ENCODE peak calls at places on chromosomes 4 and X, in five cellular contexts. B is GM23338, V is endothelial cell of umbilical vein, U is brain microvascular endothelial cell, S is upper lobe of left lung. P is an unnamed sample.
A peak's percentile ranks its signal among the peaks of the same experiment; 100 is the strongest.

GRCh38 chrX:70226048-70226447 is 8.4 kb upstream of the AWAT1 start:
- DNase-seq in S (no peak), U (no peak), V (no peak), B (no peak), P (no peak)

GRCh38 chr4:83362492-83363329 is 28.1 kb upstream of the HPSE start:
- DNase-seq in S (no peak), B (peak; percentile 33), V (peak; percentile 61), U (peak; percentile 25), P (peak; percentile 6)

GRCh38 chr4:4712800-4713528 is 146.5 kb upstream of the MSX1 start:
- DNase-seq in V (no peak), U (no peak), B (peak; percentile 52), S (no peak), P (peak; percentile 35)

GRCh38 chr4:77203380-77204197 is 46.6 kb downstream of the CCNG2 start:
- DNase-seq in B (peak; percentile 95), V (peak; percentile 77), U (peak; percentile 71), S (peak; percentile 58), P (peak; percentile 18)

GRCh38 chrX:147174596-147174995 is 360.1 kb upstream of the CXorf51A start:
- DNase-seq in S (no peak), V (no peak), U (no peak), B (peak; percentile 47), P (no peak)

GRCh38 chr4:185671041-185671440 is 135.7 kb upstream of the PDLIM3 start:
- DNase-seq in S (no peak), B (no peak), V (no peak), U (no peak), P (no peak)

GRCh38 chr4:54897590-54897989 is 227.8 kb downstream of the KDR start:
- DNase-seq in V (peak; percentile 37), B (no peak), S (no peak), U (peak; percentile 87), P (no peak)

GRCh38 chr4:140755811-140756291 is 334 bp downstream of the TBC1D9 start:
- DNase-seq in U (no peak), S (peak; percentile 38), B (peak; percentile 60), V (peak; percentile 70), P (no peak)

GRCh38 chr4:110865611-110866254 is 242.9 kb upstream of the PITX2 start:
- DNase-seq in U (peak; percentile 36), B (no peak), V (no peak), S (no peak), P (peak; percentile 58)

GRCh38 chrX:72126539-72127140 is 5.1 kb downstream of the RTL5 start:
- DNase-seq in U (peak; percentile 83), S (peak; percentile 88), V (peak; percentile 86), B (peak; percentile 74), P (peak; percentile 44)

GRCh38 chr4:40553995-40554394 is 75.7 kb downstream of the RBM47 start:
- DNase-seq in B (no peak), U (no peak), S (peak; percentile 41), V (no peak), P (no peak)

GRCh38 chr4:15868065-15868464 is 70.5 kb downstream of the FGFBP1 start:
- DNase-seq in S (no peak), U (no peak), B (peak; percentile 53), V (no peak), P (no peak)

GRCh38 chr4:101597204-101597603 is 193.3 kb upstream of the BANK1 start:
- DNase-seq in S (no peak), B (peak; percentile 24), U (no peak), V (no peak), P (no peak)

GRCh38 chr4:108619372-108620100 is 840 bp upstream of the RPL34 start:
- DNase-seq in B (peak; percentile 23), V (no peak), S (no peak), U (no peak), P (no peak)

GRCh38 chr4:3833326-3833989 is 67.3 kb downstream of the ADRA2C start:
- DNase-seq in V (no peak), U (no peak), S (no peak), B (no peak), P (no peak)

GRCh38 chrX:101691823-101692222 is 32.2 kb upstream of the ARMCX2 start:
- DNase-seq in B (no peak), S (no peak), V (peak; percentile 56), U (no peak), P (no peak)

GRCh38 chr4:16278178-16278577 is 51.9 kb upstream of the TAPT1 start:
- DNase-seq in V (no peak), B (peak; percentile 49), S (no peak), U (no peak), P (no peak)

GRCh38 chr4:70754990-70755688 is 33.4 kb downstream of the RUFY3 start:
- DNase-seq in S (no peak), B (no peak), V (no peak), U (no peak), P (no peak)

GRCh38 chr4:107299646-107300045 is 263.5 kb upstream of the DKK2 start:
- DNase-seq in U (no peak), B (no peak), S (no peak), V (no peak), P (no peak)

GRCh38 chr4:122606364-122607043 is 14.4 kb downstream of the IL21 start:
- DNase-seq in V (no peak), S (no peak), B (peak; percentile 70), U (no peak), P (no peak)

GRCh38 chr4:122603156-122603574 is 17.7 kb downstream of the IL21 start:
- DNase-seq in U (no peak), B (no peak), V (no peak), S (no peak), P (no peak)

GRCh38 chr4:122604146-122604545 is 16.7 kb downstream of the IL21 start:
- DNase-seq in B (peak; percentile 23), U (no peak), V (no peak), S (peak; percentile 27), P (no peak)

DNA sequence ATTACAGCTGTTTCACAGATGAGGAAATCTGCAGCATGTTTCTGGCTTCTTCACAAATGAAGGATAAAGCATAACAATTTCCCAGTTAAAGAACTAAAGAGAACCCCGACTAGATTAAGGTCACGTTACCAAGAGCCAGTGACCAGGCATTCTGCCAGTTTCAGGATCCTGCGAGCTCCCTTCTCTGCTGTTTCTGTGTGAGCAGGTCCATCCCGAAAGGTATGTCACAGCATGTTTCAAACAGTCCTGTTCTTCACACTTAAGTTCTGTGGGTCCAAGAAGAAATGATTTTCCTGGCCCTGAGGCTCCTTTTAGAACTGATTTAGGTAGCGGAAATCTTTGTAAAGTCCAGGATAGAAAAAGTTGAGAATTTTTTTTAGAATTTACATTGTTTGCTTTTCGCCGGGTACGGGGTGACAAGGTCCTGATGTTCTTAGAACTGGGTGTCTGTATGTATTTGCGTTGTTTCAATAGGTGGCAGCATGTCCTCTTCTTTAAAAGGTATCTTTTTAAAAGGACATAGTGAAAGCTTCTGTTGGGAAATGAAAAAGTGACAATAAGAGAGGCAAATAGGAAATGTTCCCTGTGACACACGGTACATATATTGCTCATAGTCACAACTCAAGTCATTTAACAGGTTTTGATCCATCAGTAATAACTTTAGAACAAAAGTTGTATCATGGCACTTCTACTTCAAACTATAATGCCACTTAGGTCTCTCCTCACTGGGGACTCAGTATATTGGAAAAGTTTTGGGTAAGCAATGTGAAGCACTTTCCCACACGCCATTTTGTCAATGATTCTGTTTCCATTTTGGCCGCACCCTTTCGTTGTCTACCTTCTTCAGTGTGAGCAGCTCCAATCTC is 18.4 kb downstream of the IL21 start:
- DNase-seq in B (peak; percentile 73), S (no peak), U (peak; percentile 15), V (peak; percentile 58), P (no peak)
- TF ChIP-seq CTCF in B (peak; percentile 69), S (peak; percentile 21), U (peak; percentile 52), V (peak; percentile 16), P (peak; percentile 50)

GRCh38 chr4:133045288-133045687 is 103.8 kb upstream of the PCDH10 start:
- DNase-seq in B (no peak), V (no peak), U (no peak), S (no peak), P (no peak)
- H3K4me3 ChIP-seq in B (no peak overlapping the region), V (no peak overlapping the region), U (no peak overlapping the region), S (no peak overlapping the region), P (no peak overlapping the region)

DNA sequence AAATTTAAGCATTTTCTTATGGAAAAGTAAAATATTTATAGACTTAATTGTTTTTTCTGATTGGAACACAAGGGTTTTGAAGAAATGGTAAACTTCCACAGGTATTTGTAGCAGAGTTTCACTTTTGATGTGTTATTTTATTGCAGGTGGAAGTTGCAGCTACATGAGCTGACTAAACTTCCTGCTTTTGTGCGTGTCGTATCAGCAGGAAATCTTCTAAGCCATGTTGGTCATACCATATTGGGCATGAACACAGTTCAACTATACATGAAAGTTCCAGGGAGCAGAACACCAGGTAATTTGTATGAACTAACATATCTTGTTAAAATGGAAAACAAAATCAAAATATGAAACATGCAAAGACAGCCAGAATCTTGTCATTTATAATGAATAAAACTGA is 117.4 kb downstream of the DIPK2B start:
- DNase-seq in U (no peak), V (peak; percentile 65), S (no peak), B (no peak), P (no peak)
- H3K36me3 ChIP-seq in U (peaks cover 6% of the 10 kb centered on the region), V (no peaks in the 10 kb centered on the region), S (no peaks in the 10 kb centered on the region), B (peaks cover 34% of the 10 kb centered on the region), P (no peaks in the 10 kb centered on the region)

DNA sequence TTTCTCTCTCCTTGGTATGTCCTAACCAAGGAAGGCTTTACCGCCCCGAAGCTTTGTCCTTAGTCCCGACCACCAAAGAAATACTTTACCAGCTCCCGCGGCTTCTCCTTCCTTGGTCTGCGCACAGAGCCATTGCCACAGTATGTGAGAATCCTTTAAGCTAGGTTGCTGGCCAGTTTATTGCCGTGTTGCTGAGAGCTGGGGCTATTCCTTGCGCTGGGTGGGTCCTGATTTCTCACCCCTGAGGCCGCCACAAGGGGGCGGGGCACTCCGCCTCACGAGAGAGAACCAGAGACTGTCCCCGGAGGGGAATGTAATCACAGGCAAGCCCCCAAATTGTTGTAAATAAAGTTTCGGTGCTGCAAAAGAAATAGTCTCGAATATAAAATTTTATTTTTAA is 331.0 kb upstream of the PCDH10 start:
- DNase-seq in B (peak; percentile 81), U (no peak), S (no peak), V (no peak), P (no peak)
- TF ChIP-seq CTCF in B (peak; percentile 83), U (peak; percentile 6), S (no peak), V (no peak), P (no peak)

GRCh38 chr4:180926277-180926676 is 1316.9 kb upstream of the TENM3 start:
- DNase-seq in V (no peak), S (no peak), B (peak; percentile 15), U (no peak), P (no peak)
- H3K4me3 ChIP-seq in V (no peak overlapping the region), S (no peak overlapping the region), B (no peak overlapping the region), U (no peak overlapping the region), P (no peak overlapping the region)

DNA sequence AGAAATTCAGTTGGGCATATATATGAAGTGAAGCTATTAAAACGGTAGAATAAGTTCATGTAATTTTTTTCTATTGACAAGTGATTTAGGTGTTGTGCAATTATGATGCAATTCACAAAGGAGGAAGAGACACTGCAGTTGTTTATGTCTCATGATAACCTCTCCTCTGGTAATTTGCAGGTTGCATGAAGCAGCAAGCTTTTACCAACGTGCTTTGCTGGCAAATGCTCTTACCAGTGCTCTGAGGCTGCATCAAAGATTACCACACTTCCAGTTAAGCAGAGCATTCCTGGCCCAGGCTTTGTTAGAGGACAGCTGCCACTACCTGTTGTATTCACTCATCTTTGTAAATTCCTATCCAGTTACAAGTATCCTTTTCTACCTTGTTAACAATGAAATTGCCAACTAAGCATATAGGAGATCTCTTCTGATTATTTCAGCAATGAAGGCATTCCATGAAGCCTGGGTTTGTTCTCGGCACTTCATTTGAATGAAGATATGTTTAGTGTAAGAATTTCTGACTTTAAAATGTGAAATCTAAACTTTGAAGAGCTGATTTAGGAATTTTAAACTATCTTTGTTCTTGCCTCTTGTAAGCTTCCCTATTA is 3.9 kb downstream of the TMEM33 start:
- DNase-seq in V (no peak), S (peak; percentile 30), B (peak; percentile 9), U (no peak), P (no peak)
- H3K36me3 ChIP-seq in V (peaks cover 2% of the 10 kb centered on the region), S (no peaks in the 10 kb centered on the region), B (peaks cover 26% of the 10 kb centered on the region), U (peaks cover 18% of the 10 kb centered on the region), P (peaks cover 2% of the 10 kb centered on the region)